ENCODE peak calls at places on chromosomes 2 and 18, in eight cellular contexts. O is nephron progenitor cell; L is upper lobe of right lung; K is endodermal cell; R is activated T-helper 9 cell treated with anti-CD3 and anti-CD28 coated beads, Interleukin-2, amount 50 U/mL, for 16 hours; N is mammary epithelial cell; E is left lung; Z is HTR-8/SVneo. B is an unnamed sample.

GRCh38 chr2:191355170-191355758 is 110.1 kb downstream of the MYO1B start:
- DNase-seq in O (no peak), L (no peak), K (no peak), R (no peak), N (no peak), E (no peak), Z (no peak), B (no peak)

GRCh38 chr2:25301453-25302352 is 40.0 kb downstream of the DNMT3A start:
- DNase-seq in O (no peak), L (no peak), K (no peak), R (peak), N (peak), E (no peak), Z (peak), B (peak)

GRCh38 chr18:4248686-4249085 is 206.4 kb downstream of the DLGAP1 start:
- DNase-seq in O (no peak), L (no peak), K (no peak), R (no peak), N (no peak), E (peak), Z (no peak), B (no peak)

GRCh38 chr18:3664563-3665178 is 214.7 kb downstream of the TGIF1 start:
- DNase-seq in O (no peak), L (no peak), K (peak), R (no peak), N (no peak), E (no peak), Z (no peak), B (no peak)

GRCh38 chr2:29562319-29562718 is 359.1 kb downstream of the ALK start:
- DNase-seq in O (no peak), L (no peak), K (no peak), R (no peak), N (no peak), E (no peak), Z (no peak), B (no peak)

GRCh38 chr18:59988098-59988706 is 88.4 kb downstream of the PMAIP1 start:
- DNase-seq in O (peak), L (no peak), K (peak), R (peak), N (no peak), E (no peak), Z (peak), B (peak)

GRCh38 chr18:596288-596881 is 403 bp upstream of the CLUL1 start:
- DNase-seq in O (peak), L (no peak), K (peak), R (peak), N (peak), E (peak), Z (peak), B (peak)

GRCh38 chr18:51911582-51911981 is 428.4 kb upstream of the DCC start:
- DNase-seq in O (no peak), L (no peak), K (no peak), R (no peak), N (no peak), E (no peak), Z (no peak), B (no peak)

GRCh38 chr2:217945530-217945929 is 57.3 kb downstream of the TNS1 start:
- DNase-seq in O (no peak), L (peak), K (no peak), R (no peak), N (no peak), E (no peak), Z (no peak), B (no peak)

GRCh38 chr18:48441405-48441881 is 32.3 kb upstream of the ZBTB7C start:
- DNase-seq in O (peak), L (no peak), K (no peak), R (no peak), N (no peak), E (no peak), Z (no peak), B (no peak)

GRCh38 chr18:7941533-7941932 is 374.4 kb downstream of the PTPRM start:
- DNase-seq in O (no peak), L (peak), K (no peak), R (no peak), N (peak), E (peak), Z (no peak), B (no peak)

GRCh38 chr18:52572036-52572750 is 232.2 kb downstream of the DCC start:
- DNase-seq in O (no peak), L (no peak), K (no peak), R (no peak), N (no peak), E (no peak), Z (no peak), B (no peak)

GRCh38 chr2:233449071-233449901 is 95.0 kb downstream of the DGKD start:
- DNase-seq in O (peak), L (peak), K (peak), R (no peak), N (no peak), E (no peak), Z (peak), B (peak)

B was measured in PC-3.